ENCODE peak calls at places on chromosomes 3 and 15, in four cellular contexts. N is amygdala, G is germinal center, D is activated T-cell treated with anti-CD3 and anti-CD28 coated beads for 1 hour. K is an unnamed sample.

GRCh38 chr15:101049856-101050646 is 130.9 kb downstream of the LRRK1 start:
- DNase-seq in N (no peak), G (no peak), D (no peak), K (no peak)

GRCh38 chr15:62035256-62035908 is 24.9 kb downstream of the VPS13C start:
- DNase-seq in D (no peak), G (no peak), N (no peak), K (no peak)

GRCh38 chr15:60963557-60963956 is 265.5 kb downstream of the RORA start:
- DNase-seq in G (no peak), N (no peak), D (no peak), K (no peak)

GRCh38 chr3:33277193-33277882 is at the start of gene FBXL2:
- DNase-seq in N (peak; percentile 9), D (no peak), G (peak; percentile 77), K (peak; percentile 91)

GRCh38 chr3:110485389-110485788 is 586.2 kb upstream of the NECTIN3 start:
- DNase-seq in N (no peak), D (no peak), G (no peak), K (no peak)

GRCh38 chr15:85727068-85727467 is 67.7 kb downstream of the KLHL25 start:
- DNase-seq in G (no peak), D (no peak), N (no peak), K (no peak)

GRCh38 chr3:183513046-183513706 is 42.3 kb downstream of the KLHL6 start:
- DNase-seq in N (no peak), G (no peak), D (peak; percentile 33), K (peak; percentile 75)

GRCh38 chr3:37530298-37530697 is 331.4 kb upstream of the CTDSPL start:
- DNase-seq in G (no peak), N (no peak), D (no peak), K (no peak)

GRCh38 chr3:17372811-17373210 is 369.6 kb downstream of the TBC1D5 start:
- DNase-seq in D (no peak), N (no peak), G (no peak), K (no peak)

GRCh38 chr3:123935830-123936229 is 25.2 kb downstream of the CCDC14 start:
- DNase-seq in N (no peak), D (no peak), G (no peak), K (no peak)

GRCh38 chr15:64730151-64730550 is 45.2 kb downstream of the RBPMS2 start:
- DNase-seq in N (no peak), G (no peak), D (no peak), K (no peak)

GRCh38 chr3:156518726-156519125 is 36.2 kb downstream of the SSR3 start:
- DNase-seq in D (no peak), G (no peak), N (no peak), K (no peak)

GRCh38 chr15:52100807-52101206 is 11.8 kb downstream of the BCL2L10 start:
- DNase-seq in G (no peak), N (no peak), D (no peak), K (no peak)

GRCh38 chr15:73317651-73318462 is 50.9 kb downstream of the HCN4 start:
- DNase-seq in N (no peak), D (no peak), G (no peak), K (no peak)

GRCh38 chr15:75307778-75308390 is 25.2 kb downstream of the GOLGA6D start:
- DNase-seq in G (peak; percentile 26), D (no peak), N (no peak), K (peak; percentile 47)

GRCh38 chr15:40721716-40722115 is 26.7 kb downstream of the RAD51 start:
- DNase-seq in D (no peak), G (no peak), N (no peak), K (no peak)

GRCh38 chr3:188197388-188197847 is 43.5 kb downstream of the LPP start:
- DNase-seq in N (no peak), G (peak; percentile 30), D (no peak), K (no peak)

K was measured in NAMALWA.